ENCODE peak calls at places on chromosomes 6 and 20, in eight cellular contexts. T is foreskin fibroblast; K is thoracic aorta; P is CD8-positive, alpha-beta T cell; X is astrocyte; D is sigmoid colon; E is NB4; N is H1. U is an unnamed sample.
A peak's percentile ranks its signal among the peaks of the same experiment; 100 is the strongest.

GRCh38 chr6:89580997-89581666 is 57.4 kb downstream of the LYRM2 start:
- DNase-seq in T (no peak), K (no peak), P (no peak), E (no peak), N (no peak), X (no peak), D (no peak), U (no peak)

GRCh38 chr20:49712918-49713778 is 530 bp downstream of the B4GALT5 start:
- DNase-seq in N (peak; percentile 80), X (no peak), K (no peak), E (peak; percentile 82), P (peak; percentile 28), T (peak; percentile 46), D (peak; percentile 71), U (no peak)

GRCh38 chr6:166587631-166588413 is 1.3 kb upstream of the RAMACL start:
- DNase-seq in K (no peak), N (no peak), X (no peak), D (no peak), E (peak; percentile 82), P (no peak), T (no peak), U (no peak)

GRCh38 chr20:36148439-36148838 is 6.1 kb upstream of the EPB41L1 start:
- DNase-seq in K (no peak), X (no peak), E (no peak), D (no peak), N (no peak), T (no peak), P (no peak), U (no peak)

GRCh38 chr6:82030301-82030700 is 217.2 kb downstream of the IBTK start:
- DNase-seq in K (no peak), X (no peak), N (no peak), T (no peak), P (no peak), E (no peak), D (no peak), U (no peak)

GRCh38 chr6:64012351-64013060 is 376.9 kb downstream of the PHF3 start:
- DNase-seq in T (no peak), P (no peak), D (no peak), E (peak; percentile 32), N (no peak), K (no peak), X (peak; percentile 1), U (peak; percentile 57)

GRCh38 chr20:29443819-29444218 is 1813.6 kb upstream of the DEFB115 start:
- DNase-seq in P (no peak), K (no peak), E (no peak), T (peak; percentile 4), X (no peak), D (no peak), N (no peak), U (no peak)

GRCh38 chr6:128882991-128883571 is at the start of gene LAMA2:
- DNase-seq in T (peak; percentile 84), E (no peak), N (peak; percentile 87), X (peak; percentile 61), D (peak; percentile 92), K (peak; percentile 14), P (no peak), U (peak; percentile 78)

GRCh38 chr6:170286246-170286933 is 4.5 kb downstream of the DLL1 start:
- DNase-seq in N (peak; percentile 55), T (no peak), D (peak; percentile 65), P (no peak), K (no peak), E (no peak), X (peak; percentile 18), U (peak; percentile 40)

GRCh38 chr6:87826376-87826775 is 124.3 kb upstream of the AKIRIN2 start:
- DNase-seq in N (no peak), P (no peak), T (no peak), D (no peak), K (no peak), E (no peak), X (no peak), U (no peak)

GRCh38 chr6:119483936-119484335 is 134.4 kb upstream of the MAN1A1 start:
- DNase-seq in N (no peak), E (no peak), D (no peak), T (peak; percentile 42), P (no peak), X (no peak), K (no peak), U (no peak)

GRCh38 chr6:35295036-35295435 is 2.6 kb upstream of the DEF6 start:
- DNase-seq in T (no peak), E (no peak), N (no peak), D (peak; percentile 57), P (no peak), K (no peak), X (no peak), U (no peak)

GRCh38 chr20:34365765-34366213 is 2.7 kb downstream of the ITCH start:
- DNase-seq in K (no peak), N (no peak), E (peak; percentile 94), X (no peak), T (no peak), P (peak; percentile 36), D (no peak), U (no peak)

GRCh38 chr6:165662671-165663282 is at the start of gene PDE10A:
- DNase-seq in X (no peak), K (no peak), E (no peak), P (no peak), T (peak; percentile 15), D (peak; percentile 80), N (peak; percentile 74), U (peak; percentile 63)

GRCh38 chr6:2196079-2196679 is 49.2 kb downstream of the GMDS start:
- DNase-seq in N (no peak), T (peak; percentile 68), E (peak; percentile 62), X (peak; percentile 35), K (no peak), P (peak; percentile 26), D (no peak), U (peak; percentile 79)

GRCh38 chr6:240151-240550 is 52.1 kb upstream of the DUSP22 start:
- DNase-seq in X (no peak), D (no peak), T (no peak), P (no peak), E (no peak), K (no peak), N (no peak), U (no peak)

GRCh38 chr6:168634928-168635327 is 193.9 kb downstream of the SMOC2 start:
- DNase-seq in N (no peak), T (no peak), E (no peak), K (no peak), D (peak; percentile 80), X (no peak), P (no peak), U (peak; percentile 6)

GRCh38 chr6:144315226-144315980 is 30.3 kb downstream of the UTRN start:
- DNase-seq in P (no peak), N (no peak), E (no peak), T (no peak), D (no peak), K (no peak), X (no peak), U (no peak)

GRCh38 chr20:18987781-18988360 is 174.3 kb downstream of the SCP2D1 start:
- DNase-seq in T (no peak), X (no peak), D (no peak), N (no peak), P (no peak), E (no peak), K (no peak), U (no peak)

GRCh38 chr20:13231031-13231752 is 10.1 kb downstream of the ISM1 start:
- DNase-seq in K (no peak), P (peak; percentile 41), E (no peak), D (no peak), T (peak; percentile 91), N (no peak), X (no peak), U (no peak)

GRCh38 chr6:69155467-69155866 is 520.4 kb downstream of the ADGRB3 start:
- DNase-seq in E (no peak), T (peak; percentile 9), K (no peak), X (no peak), N (no peak), D (no peak), P (no peak), U (peak; percentile 0)
- H3K4me3 ChIP-seq in E (no peak overlapping the region), T (no peak overlapping the region), K (no peak overlapping the region), X (no peak overlapping the region), N (no peak overlapping the region), D (no peak overlapping the region), P (no peak overlapping the region), U (no peak overlapping the region)

GRCh38 chr6:156686429-156686939 is 90.7 kb upstream of the ARID1B start:
- DNase-seq in X (peak; percentile 55), N (no peak), D (peak; percentile 66), K (no peak), E (peak; percentile 50), P (no peak), T (peak; percentile 65), U (peak; percentile 73)
- TF ChIP-seq CTCF in X (peak; percentile 27), N (peak; percentile 18), D (peak; percentile 76), K (peak; percentile 50), E (no peak), P (peak; percentile 66), T (peak; percentile 33), U (peak; percentile 51)

DNA sequence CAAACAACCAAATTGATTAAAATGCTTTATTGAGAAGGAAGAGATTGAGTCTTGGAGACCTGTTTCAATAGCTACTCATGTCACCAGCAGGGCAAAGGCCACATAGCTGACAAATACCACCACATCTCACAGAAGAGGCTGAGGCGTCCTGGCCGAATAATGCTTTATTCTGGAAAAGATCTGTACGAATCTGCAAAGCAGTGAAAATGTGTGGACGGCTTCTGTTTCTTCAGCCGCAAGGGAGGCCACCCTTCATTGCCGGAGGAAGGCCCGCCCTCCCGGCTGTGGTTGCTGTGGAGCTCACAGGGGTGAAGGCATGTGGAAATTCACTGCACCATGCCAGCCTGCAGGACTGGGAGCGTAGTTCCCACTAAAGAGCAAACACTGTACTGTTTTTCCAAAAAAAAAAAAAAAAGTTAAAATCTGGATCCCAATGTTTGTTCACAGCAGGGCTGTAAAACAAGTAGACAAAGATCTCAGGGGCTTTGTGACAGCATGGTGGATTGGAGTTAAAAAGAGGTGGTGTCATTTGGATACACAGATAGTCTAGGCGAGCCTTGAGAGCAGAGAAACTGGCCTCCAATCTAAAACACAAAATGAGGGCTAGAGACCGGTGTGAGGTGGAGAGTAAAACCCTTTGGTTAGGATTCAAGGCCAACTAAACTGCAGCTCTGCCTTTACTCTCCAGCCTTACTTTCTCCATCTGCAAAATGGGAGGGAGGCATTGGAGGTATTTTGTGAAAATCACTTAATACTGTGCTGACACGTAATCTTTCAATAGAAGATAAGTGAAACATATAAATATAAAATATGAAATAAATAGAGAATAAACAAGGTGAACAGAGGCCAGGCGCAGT is 89.4 kb upstream of the QKI start:
- DNase-seq in E (peak; percentile 32), T (peak; percentile 44), P (no peak), X (peak; percentile 56), N (no peak), D (peak; percentile 78), K (no peak), U (no peak)
- H3K4me3 ChIP-seq in E (no peak overlapping the region), T (no peak overlapping the region), P (no peak overlapping the region), X (no peak overlapping the region), N (no peak overlapping the region), D (no peak overlapping the region), K (no peak overlapping the region), U (no peak overlapping the region)

DNA sequence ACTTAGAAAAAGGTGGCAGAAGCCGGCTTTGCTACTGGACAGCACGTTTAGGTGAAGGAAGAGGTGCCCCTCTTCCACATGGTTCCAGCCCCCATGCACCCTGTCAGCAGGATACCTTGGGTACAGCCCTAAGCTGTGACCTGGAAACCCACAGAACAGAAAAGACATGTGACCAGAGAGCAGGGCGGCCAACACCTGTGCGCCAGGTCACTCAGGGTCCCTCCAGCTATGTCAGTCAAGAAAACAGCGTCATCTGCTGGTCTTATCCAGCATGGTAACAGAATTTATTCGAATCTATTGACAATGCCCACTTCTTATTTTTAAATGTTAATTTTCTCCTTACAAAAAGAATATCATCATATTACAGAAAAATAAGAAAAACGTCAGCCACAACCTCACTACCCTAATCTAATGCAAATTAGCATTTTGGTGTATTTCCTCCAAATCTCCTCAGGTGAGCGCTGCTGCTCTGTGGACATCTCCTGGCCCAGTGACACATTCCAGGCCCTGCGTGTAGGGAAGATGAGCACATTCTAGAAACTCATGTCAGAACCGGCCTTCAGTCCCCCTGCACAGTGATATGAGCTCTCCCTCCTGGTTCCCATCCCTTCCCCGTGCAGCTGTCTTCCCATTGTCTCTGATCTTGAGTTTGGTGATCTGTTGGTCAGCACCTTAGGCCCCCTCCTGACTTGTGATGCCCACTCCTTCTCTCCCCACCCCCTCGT is 37.2 kb downstream of the GTF2H5 start:
- DNase-seq in P (no peak), D (no peak), N (peak; percentile 62), E (no peak), K (no peak), T (no peak), X (no peak), U (no peak)
- TF ChIP-seq CTCF in P (no peak), D (no peak), N (peak; percentile 80), E (peak; percentile 19), K (no peak), T (peak; percentile 31), X (peak; percentile 43), U (peak; percentile 47)

U was measured in fibroblast of the aortic adventitia.